ENCODE peak calls at places on chromosomes 5 and 9, in nine cellular contexts. One of them, this sample, is unnamed.

GRCh38 chr5:62093981-62094380 is 212.0 kb upstream of the KIF2A start:
- DNase-seq in heart left ventricle: no peak
- DNase-seq in brain microvascular endothelial cell: peak
- DNase-seq in CD8-positive, alpha-beta T cell: no peak
- DNase-seq in substantia nigra: peak
- DNase-seq in stomach: no peak
- DNase-seq in tibial artery: no peak
- DNase-seq in tibial nerve: no peak
- DNase-seq in PC-3: peak
- DNase-seq in this sample: no peak

GRCh38 chr5:147996379-147996778 is 67.4 kb upstream of the SPINK5 start:
- DNase-seq in heart left ventricle: no peak
- DNase-seq in brain microvascular endothelial cell: no peak
- DNase-seq in CD8-positive, alpha-beta T cell: no peak
- DNase-seq in substantia nigra: no peak
- DNase-seq in stomach: no peak
- DNase-seq in tibial artery: no peak
- DNase-seq in tibial nerve: no peak
- DNase-seq in PC-3: no peak
- DNase-seq in this sample: no peak

GRCh38 chr5:79189439-79190234 is 46.3 kb upstream of the JMY start:
- DNase-seq in heart left ventricle: no peak
- DNase-seq in brain microvascular endothelial cell: no peak
- DNase-seq in CD8-positive, alpha-beta T cell: no peak
- DNase-seq in substantia nigra: no peak
- DNase-seq in stomach: no peak
- DNase-seq in tibial artery: no peak
- DNase-seq in tibial nerve: no peak
- DNase-seq in PC-3: no peak
- DNase-seq in this sample: no peak

GRCh38 chr9:129221233-129221632 is 43.2 kb upstream of the IER5L start:
- DNase-seq in heart left ventricle: no peak
- DNase-seq in brain microvascular endothelial cell: no peak
- DNase-seq in CD8-positive, alpha-beta T cell: peak
- DNase-seq in substantia nigra: no peak
- DNase-seq in stomach: no peak
- DNase-seq in tibial artery: no peak
- DNase-seq in tibial nerve: no peak
- DNase-seq in PC-3: no peak
- DNase-seq in this sample: no peak

GRCh38 chr5:149957855-149958254 is 2.7 kb upstream of the SLC26A2 start:
- DNase-seq in heart left ventricle: no peak
- DNase-seq in brain microvascular endothelial cell: no peak
- DNase-seq in CD8-positive, alpha-beta T cell: no peak
- DNase-seq in substantia nigra: no peak
- DNase-seq in stomach: no peak
- DNase-seq in tibial artery: no peak
- DNase-seq in tibial nerve: no peak
- DNase-seq in PC-3: peak
- DNase-seq in this sample: no peak

GRCh38 chr5:74289238-74289637 is 351.3 kb downstream of the ENC1 start:
- DNase-seq in heart left ventricle: no peak
- DNase-seq in brain microvascular endothelial cell: no peak
- DNase-seq in CD8-positive, alpha-beta T cell: no peak
- DNase-seq in substantia nigra: no peak
- DNase-seq in stomach: no peak
- DNase-seq in tibial artery: no peak
- DNase-seq in tibial nerve: no peak
- DNase-seq in PC-3: peak
- DNase-seq in this sample: no peak

GRCh38 chr5:132758406-132758805 is 11.2 kb downstream of the CCNI2 start:
- DNase-seq in heart left ventricle: no peak
- DNase-seq in brain microvascular endothelial cell: no peak
- DNase-seq in CD8-positive, alpha-beta T cell: no peak
- DNase-seq in substantia nigra: no peak
- DNase-seq in stomach: no peak
- DNase-seq in tibial artery: no peak
- DNase-seq in tibial nerve: no peak
- DNase-seq in PC-3: no peak
- DNase-seq in this sample: no peak

GRCh38 chr5:144072518-144072927 is 97.9 kb downstream of the YIPF5 start:
- DNase-seq in heart left ventricle: no peak
- DNase-seq in brain microvascular endothelial cell: peak
- DNase-seq in CD8-positive, alpha-beta T cell: no peak
- DNase-seq in substantia nigra: no peak
- DNase-seq in stomach: no peak
- DNase-seq in tibial artery: no peak
- DNase-seq in tibial nerve: no peak
- DNase-seq in PC-3: peak
- DNase-seq in this sample: no peak

GRCh38 chr9:132487351-132487791 is 77.4 kb downstream of the CFAP77 start:
- DNase-seq in heart left ventricle: no peak
- DNase-seq in brain microvascular endothelial cell: no peak
- DNase-seq in CD8-positive, alpha-beta T cell: no peak
- DNase-seq in substantia nigra: no peak
- DNase-seq in stomach: no peak
- DNase-seq in tibial artery: no peak
- DNase-seq in tibial nerve: no peak
- DNase-seq in PC-3: no peak
- DNase-seq in this sample: no peak

GRCh38 chr5:174910245-174910737 is 185.9 kb downstream of the MSX2 start:
- DNase-seq in heart left ventricle: peak
- DNase-seq in brain microvascular endothelial cell: peak
- DNase-seq in CD8-positive, alpha-beta T cell: peak
- DNase-seq in substantia nigra: peak
- DNase-seq in stomach: peak
- DNase-seq in tibial artery: peak
- DNase-seq in tibial nerve: peak
- DNase-seq in PC-3: peak
- DNase-seq in this sample: peak

GRCh38 chr9:28365020-28365640 is 791.8 kb upstream of the C9orf72 start:
- DNase-seq in heart left ventricle: no peak
- DNase-seq in brain microvascular endothelial cell: no peak
- DNase-seq in CD8-positive, alpha-beta T cell: no peak
- DNase-seq in substantia nigra: no peak
- DNase-seq in stomach: no peak
- DNase-seq in tibial artery: no peak
- DNase-seq in tibial nerve: no peak
- DNase-seq in PC-3: peak
- DNase-seq in this sample: no peak

GRCh38 chr9:127224178-127224882 is 40.2 kb upstream of the GARNL3 start:
- DNase-seq in heart left ventricle: peak
- DNase-seq in brain microvascular endothelial cell: peak
- DNase-seq in CD8-positive, alpha-beta T cell: peak
- DNase-seq in substantia nigra: peak
- DNase-seq in stomach: peak
- DNase-seq in tibial artery: peak
- DNase-seq in tibial nerve: peak
- DNase-seq in PC-3: peak
- DNase-seq in this sample: peak

GRCh38 chr9:18668944-18669343 is 195.0 kb downstream of the ADAMTSL1 start:
- DNase-seq in heart left ventricle: no peak
- DNase-seq in brain microvascular endothelial cell: no peak
- DNase-seq in CD8-positive, alpha-beta T cell: no peak
- DNase-seq in substantia nigra: no peak
- DNase-seq in stomach: peak
- DNase-seq in tibial artery: no peak
- DNase-seq in tibial nerve: no peak
- DNase-seq in PC-3: peak
- DNase-seq in this sample: no peak

GRCh38 chr5:68593211-68593701 is 377.7 kb downstream of the PIK3R1 start:
- DNase-seq in heart left ventricle: no peak
- DNase-seq in brain microvascular endothelial cell: no peak
- DNase-seq in CD8-positive, alpha-beta T cell: no peak
- DNase-seq in substantia nigra: no peak
- DNase-seq in stomach: peak
- DNase-seq in tibial artery: no peak
- DNase-seq in tibial nerve: no peak
- DNase-seq in PC-3: no peak
- DNase-seq in this sample: no peak

GRCh38 chr5:154771383-154771901 is 16.3 kb downstream of the LARP1 start:
- DNase-seq in heart left ventricle: peak
- DNase-seq in brain microvascular endothelial cell: peak
- DNase-seq in CD8-positive, alpha-beta T cell: no peak
- DNase-seq in substantia nigra: no peak
- DNase-seq in stomach: no peak
- DNase-seq in tibial artery: no peak
- DNase-seq in tibial nerve: peak
- DNase-seq in PC-3: no peak
- DNase-seq in this sample: no peak

GRCh38 chr5:143187495-143187894 is 216.0 kb downstream of the NR3C1 start:
- DNase-seq in heart left ventricle: no peak
- DNase-seq in brain microvascular endothelial cell: no peak
- DNase-seq in CD8-positive, alpha-beta T cell: no peak
- DNase-seq in substantia nigra: no peak
- DNase-seq in stomach: no peak
- DNase-seq in tibial artery: no peak
- DNase-seq in tibial nerve: no peak
- DNase-seq in PC-3: peak
- DNase-seq in this sample: no peak

GRCh38 chr9:133607381-133607780 is 1.8 kb downstream of the FAM163B start:
- DNase-seq in heart left ventricle: no peak
- DNase-seq in brain microvascular endothelial cell: no peak
- DNase-seq in CD8-positive, alpha-beta T cell: no peak
- DNase-seq in substantia nigra: no peak
- DNase-seq in stomach: no peak
- DNase-seq in tibial artery: no peak
- DNase-seq in tibial nerve: no peak
- DNase-seq in PC-3: no peak
- DNase-seq in this sample: no peak

GRCh38 chr9:111516061-111516465 is 8.9 kb upstream of the ZNF483 start:
- DNase-seq in heart left ventricle: no peak
- DNase-seq in brain microvascular endothelial cell: peak
- DNase-seq in CD8-positive, alpha-beta T cell: no peak
- DNase-seq in substantia nigra: no peak
- DNase-seq in stomach: no peak
- DNase-seq in tibial artery: no peak
- DNase-seq in tibial nerve: no peak
- DNase-seq in PC-3: peak
- DNase-seq in this sample: no peak

GRCh38 chr9:128786681-128787582 is at the start of gene TBC1D13:
- DNase-seq in heart left ventricle: peak
- DNase-seq in brain microvascular endothelial cell: peak
- DNase-seq in CD8-positive, alpha-beta T cell: peak
- DNase-seq in substantia nigra: peak
- DNase-seq in stomach: peak
- DNase-seq in tibial artery: peak
- DNase-seq in tibial nerve: peak
- DNase-seq in PC-3: peak
- DNase-seq in this sample: peak

GRCh38 chr5:135322744-135323143 is 76.3 kb downstream of the MACROH2A1 start:
- DNase-seq in heart left ventricle: no peak
- DNase-seq in brain microvascular endothelial cell: no peak
- DNase-seq in CD8-positive, alpha-beta T cell: no peak
- DNase-seq in substantia nigra: no peak
- DNase-seq in stomach: no peak
- DNase-seq in tibial artery: no peak
- DNase-seq in tibial nerve: no peak
- DNase-seq in PC-3: no peak
- DNase-seq in this sample: no peak
- H3K27ac ChIP-seq in heart left ventricle: no peak
- H3K27ac ChIP-seq in brain microvascular endothelial cell: no peak
- H3K27ac ChIP-seq in CD8-positive, alpha-beta T cell: no peak
- H3K27ac ChIP-seq in substantia nigra: no peak
- H3K27ac ChIP-seq in stomach: no peak
- H3K27ac ChIP-seq in tibial artery: no peak
- H3K27ac ChIP-seq in tibial nerve: no peak
- H3K27ac ChIP-seq in PC-3: no peak
- H3K27ac ChIP-seq in this sample: no peak

DNA sequence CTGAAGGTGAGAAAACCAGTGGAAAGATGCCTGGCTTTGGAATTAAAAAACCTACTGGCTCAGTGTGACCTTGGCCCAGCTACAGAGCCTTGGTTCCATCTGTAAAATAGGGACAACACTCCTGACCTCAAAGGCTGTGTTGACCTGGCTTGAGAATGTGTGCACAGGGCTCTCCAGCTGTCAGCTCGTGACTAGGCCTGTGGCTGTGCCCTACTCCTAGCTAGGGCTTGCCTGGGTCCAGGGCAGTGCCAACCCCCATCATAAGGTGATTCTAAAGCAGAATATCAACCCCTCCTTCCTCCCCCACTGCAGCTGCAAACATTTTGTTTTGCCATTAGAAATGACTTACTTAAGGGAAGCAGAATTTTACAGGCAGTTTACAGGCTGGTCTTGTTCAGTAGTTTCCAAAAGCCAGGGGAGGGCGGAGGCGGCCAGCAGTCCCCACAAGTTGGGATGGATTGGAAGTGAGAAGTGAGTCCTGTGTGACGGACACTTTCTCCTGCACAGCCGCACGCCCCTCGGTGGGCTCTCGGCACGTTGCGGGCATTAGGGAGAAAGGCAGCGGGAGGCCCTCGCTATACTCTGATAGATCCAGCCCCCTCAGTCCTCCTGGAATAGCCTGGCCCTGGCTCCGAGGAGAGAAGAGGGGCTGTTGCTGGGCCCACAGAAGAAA is 7.2 kb downstream of the PITX1 start:
- DNase-seq in heart left ventricle: no peak
- DNase-seq in brain microvascular endothelial cell: no peak
- DNase-seq in CD8-positive, alpha-beta T cell: no peak
- DNase-seq in substantia nigra: no peak
- DNase-seq in stomach: no peak
- DNase-seq in tibial artery: no peak
- DNase-seq in tibial nerve: no peak
- DNase-seq in PC-3: no peak
- DNase-seq in this sample: no peak
- H3K27ac ChIP-seq in heart left ventricle: no peak
- H3K27ac ChIP-seq in brain microvascular endothelial cell: no peak
- H3K27ac ChIP-seq in CD8-positive, alpha-beta T cell: no peak
- H3K27ac ChIP-seq in substantia nigra: no peak
- H3K27ac ChIP-seq in stomach: peak
- H3K27ac ChIP-seq in tibial artery: peak
- H3K27ac ChIP-seq in tibial nerve: no peak
- H3K27ac ChIP-seq in PC-3: no peak
- H3K27ac ChIP-seq in this sample: no peak

DNA sequence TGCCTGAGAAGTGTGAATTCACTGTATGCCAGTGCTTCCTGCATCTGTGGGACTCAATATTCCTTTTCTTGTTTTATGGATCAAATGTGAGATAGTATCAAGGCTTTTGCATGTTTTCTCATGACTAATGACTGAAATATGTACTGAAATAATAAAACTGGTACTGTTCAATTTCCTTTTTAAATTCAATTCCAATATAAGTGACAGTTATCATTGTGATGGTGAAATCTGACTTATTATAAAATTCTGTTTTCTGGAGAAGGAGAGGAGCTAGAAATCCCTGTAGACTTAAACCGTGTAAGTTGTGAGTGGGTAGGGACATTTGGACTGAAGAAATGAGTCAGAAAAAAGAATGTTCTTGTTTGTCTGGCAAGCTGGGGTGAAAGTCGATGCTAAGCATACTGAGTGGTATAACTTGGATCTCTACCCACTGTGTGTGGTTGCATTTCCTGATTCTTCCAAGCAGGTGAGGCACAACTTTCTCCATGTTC is 245.2 kb downstream of the EFNA5 start:
- DNase-seq in heart left ventricle: no peak
- DNase-seq in brain microvascular endothelial cell: peak
- DNase-seq in CD8-positive, alpha-beta T cell: no peak
- DNase-seq in substantia nigra: no peak
- DNase-seq in stomach: no peak
- DNase-seq in tibial artery: no peak
- DNase-seq in tibial nerve: no peak
- DNase-seq in PC-3: peak
- DNase-seq in this sample: no peak
- H3K27ac ChIP-seq in heart left ventricle: no peak
- H3K27ac ChIP-seq in brain microvascular endothelial cell: peak
- H3K27ac ChIP-seq in CD8-positive, alpha-beta T cell: no peak
- H3K27ac ChIP-seq in substantia nigra: no peak
- H3K27ac ChIP-seq in stomach: no peak
- H3K27ac ChIP-seq in tibial artery: peak
- H3K27ac ChIP-seq in tibial nerve: peak
- H3K27ac ChIP-seq in PC-3: peak
- H3K27ac ChIP-seq in this sample: peak

GRCh38 chr9:112755675-112756074 is 5.1 kb downstream of the SNX30 start:
- DNase-seq in heart left ventricle: no peak
- DNase-seq in brain microvascular endothelial cell: no peak
- DNase-seq in CD8-positive, alpha-beta T cell: no peak
- DNase-seq in substantia nigra: no peak
- DNase-seq in stomach: no peak
- DNase-seq in tibial artery: no peak
- DNase-seq in tibial nerve: no peak
- DNase-seq in PC-3: no peak
- DNase-seq in this sample: no peak
- H3K27ac ChIP-seq in heart left ventricle: peak
- H3K27ac ChIP-seq in brain microvascular endothelial cell: no peak
- H3K27ac ChIP-seq in CD8-positive, alpha-beta T cell: no peak
- H3K27ac ChIP-seq in substantia nigra: no peak
- H3K27ac ChIP-seq in stomach: peak
- H3K27ac ChIP-seq in tibial artery: peak
- H3K27ac ChIP-seq in tibial nerve: peak
- H3K27ac ChIP-seq in PC-3: peak
- H3K27ac ChIP-seq in this sample: peak